ENCODE peak calls at places on chromosomes 1 and 21, in nine cellular contexts. C is H1, Q is bronchial epithelial cell, T is uterus, G is fibroblast of lung, O is PC-3, H is IMR-90, A is right atrium auricular region, R is psoas muscle. M is an unnamed sample.

GRCh38 chr1:226584164-226584563 is 35.6 kb downstream of the STUM start:
- DNase-seq in C (no peak), Q (no peak), T (no peak), G (no peak), O (no peak), H (no peak), A (no peak), R (no peak), M (no peak)

GRCh38 chr1:222171005-222171404 is 376.9 kb downstream of the HHIPL2 start:
- DNase-seq in C (no peak), Q (peak), T (no peak), G (peak), O (peak), H (peak), A (no peak), R (no peak), M (peak)

GRCh38 chr1:203702130-203702577 is 62.8 kb upstream of the LAX1 start:
- DNase-seq in C (peak), Q (peak), T (peak), G (peak), O (peak), H (peak), A (no peak), R (peak), M (peak)

GRCh38 chr1:167033646-167034045 is 44.6 kb downstream of the MAEL start:
- DNase-seq in C (no peak), Q (no peak), T (no peak), G (no peak), O (no peak), H (no peak), A (no peak), R (no peak), M (no peak)

GRCh38 chr1:241213147-241213546 is 143.9 kb downstream of the RGS7 start:
- DNase-seq in C (no peak), Q (peak), T (no peak), G (peak), O (peak), H (no peak), A (no peak), R (no peak), M (peak)

GRCh38 chr1:63643926-63644325 is 50.7 kb downstream of the PGM1 start:
- DNase-seq in C (no peak), Q (no peak), T (no peak), G (no peak), O (no peak), H (no peak), A (no peak), R (peak), M (no peak)

GRCh38 chr1:32948905-32949304 is 15.7 kb downstream of the RNF19B start:
- DNase-seq in C (no peak), Q (no peak), T (no peak), G (no peak), O (peak), H (no peak), A (no peak), R (no peak), M (no peak)

GRCh38 chr1:116127848-116128540 is 16.8 kb downstream of the MAB21L3 start:
- DNase-seq in C (no peak), Q (no peak), T (no peak), G (no peak), O (no peak), H (no peak), A (no peak), R (no peak), M (no peak)

GRCh38 chr1:9643351-9644256 is 7.9 kb upstream of the PIK3CD start:
- DNase-seq in C (no peak), Q (no peak), T (no peak), G (no peak), O (no peak), H (no peak), A (no peak), R (no peak), M (no peak)

GRCh38 chr1:89260575-89261275 is 11.9 kb downstream of the GBP5 start:
- DNase-seq in C (no peak), Q (no peak), T (no peak), G (peak), O (no peak), H (no peak), A (no peak), R (no peak), M (no peak)

GRCh38 chr1:211336161-211336560 is 9.5 kb downstream of the TRAF5 start:
- DNase-seq in C (no peak), Q (no peak), T (no peak), G (no peak), O (no peak), H (no peak), A (no peak), R (no peak), M (no peak)

GRCh38 chr1:3907031-3907534 is 7.0 kb upstream of the C1orf174 start:
- DNase-seq in C (no peak), Q (no peak), T (no peak), G (no peak), O (peak), H (no peak), A (no peak), R (peak), M (peak)

GRCh38 chr1:118291686-118292085 is 106.7 kb upstream of the SPAG17 start:
- DNase-seq in C (no peak), Q (no peak), T (no peak), G (no peak), O (no peak), H (no peak), A (peak), R (peak), M (peak)

GRCh38 chr1:8006037-8006963 is 19.8 kb downstream of the ERRFI1 start:
- DNase-seq in C (no peak), Q (peak), T (no peak), G (peak), O (peak), H (no peak), A (no peak), R (no peak), M (peak)

GRCh38 chr1:167524651-167525050 is 6.3 kb upstream of the CD247 start:
- DNase-seq in C (no peak), Q (no peak), T (no peak), G (no peak), O (no peak), H (no peak), A (no peak), R (no peak), M (no peak)

GRCh38 chr1:151135433-151136385 is 10.7 kb downstream of the SEMA6C start:
- DNase-seq in C (no peak), Q (no peak), T (no peak), G (no peak), O (no peak), H (no peak), A (no peak), R (no peak), M (no peak)
- TF ChIP-seq CTCF in C (peak), Q (no peak), T (no peak), G (no peak), O (no peak), H (no peak), A (no peak), R (no peak), M (no peak)

GRCh38 chr1:93663191-93663614 is 18.4 kb downstream of the BCAR3 start:
- DNase-seq in C (no peak), Q (no peak), T (no peak), G (no peak), O (no peak), H (no peak), A (no peak), R (no peak), M (no peak)

GRCh38 chr1:93659805-93660479 is 21.7 kb downstream of the BCAR3 start:
- DNase-seq in C (no peak), Q (no peak), T (no peak), G (peak), O (no peak), H (peak), A (no peak), R (no peak), M (no peak)

GRCh38 chr1:93662481-93663190 is 19.0 kb downstream of the BCAR3 start:
- DNase-seq in C (no peak), Q (no peak), T (no peak), G (peak), O (no peak), H (peak), A (no peak), R (no peak), M (no peak)

GRCh38 chr1:93665015-93665414 is 16.6 kb downstream of the BCAR3 start:
- DNase-seq in C (no peak), Q (no peak), T (no peak), G (peak), O (no peak), H (no peak), A (no peak), R (no peak), M (no peak)

GRCh38 chr1:93661829-93662474 is 19.7 kb downstream of the BCAR3 start:
- DNase-seq in C (no peak), Q (peak), T (no peak), G (peak), O (peak), H (peak), A (no peak), R (no peak), M (peak)
- H3K4me3 ChIP-seq in C (no peak), Q (no peak), T (no peak), G (no peak), O (no peak), H (no peak), A (no peak), R (peak), M (no peak)

GRCh38 chr21:45981154-45981606 is 390 bp upstream of the COL6A1 start:
- DNase-seq in C (no peak), Q (peak), T (peak), G (peak), O (peak), H (peak), A (peak), R (peak), M (peak)

GRCh38 chr21:45982758-45983731 is 1.5 kb downstream of the COL6A1 start:
- DNase-seq in C (no peak), Q (no peak), T (peak), G (no peak), O (peak), H (no peak), A (no peak), R (peak), M (no peak)

GRCh38 chr21:45982256-45982757 is 737 bp downstream of the COL6A1 start:
- DNase-seq in C (no peak), Q (no peak), T (peak), G (no peak), O (peak), H (no peak), A (no peak), R (peak), M (no peak)

GRCh38 chr21:45980697-45981096 is 873 bp upstream of the COL6A1 start:
- DNase-seq in C (no peak), Q (no peak), T (no peak), G (no peak), O (no peak), H (no peak), A (no peak), R (no peak), M (no peak)

GRCh38 chr21:45981641-45982255 is at the start of gene COL6A1:
- DNase-seq in C (no peak), Q (no peak), T (peak), G (peak), O (peak), H (peak), A (no peak), R (peak), M (no peak)
- TF ChIP-seq CTCF in C (no peak), Q (no peak), T (no peak), G (no peak), O (no peak), H (no peak), A (no peak), R (no peak), M (no peak)

GRCh38 chr1:205749094-205749825 is 722 bp downstream of the NUCKS1 start:
- DNase-seq in C (peak), Q (peak), T (peak), G (peak), O (peak), H (peak), A (peak), R (peak), M (peak)

GRCh38 chr1:205744403-205744802 is 5.6 kb downstream of the NUCKS1 start:
- DNase-seq in C (no peak), Q (no peak), T (no peak), G (no peak), O (no peak), H (no peak), A (no peak), R (no peak), M (no peak)

GRCh38 chr1:205748398-205749093 is 1.4 kb downstream of the NUCKS1 start:
- DNase-seq in C (no peak), Q (peak), T (no peak), G (peak), O (peak), H (peak), A (no peak), R (no peak), M (peak)

GRCh38 chr1:205743977-205744376 is 6.0 kb downstream of the NUCKS1 start:
- DNase-seq in C (no peak), Q (no peak), T (no peak), G (no peak), O (no peak), H (no peak), A (no peak), R (no peak), M (no peak)

DNA sequence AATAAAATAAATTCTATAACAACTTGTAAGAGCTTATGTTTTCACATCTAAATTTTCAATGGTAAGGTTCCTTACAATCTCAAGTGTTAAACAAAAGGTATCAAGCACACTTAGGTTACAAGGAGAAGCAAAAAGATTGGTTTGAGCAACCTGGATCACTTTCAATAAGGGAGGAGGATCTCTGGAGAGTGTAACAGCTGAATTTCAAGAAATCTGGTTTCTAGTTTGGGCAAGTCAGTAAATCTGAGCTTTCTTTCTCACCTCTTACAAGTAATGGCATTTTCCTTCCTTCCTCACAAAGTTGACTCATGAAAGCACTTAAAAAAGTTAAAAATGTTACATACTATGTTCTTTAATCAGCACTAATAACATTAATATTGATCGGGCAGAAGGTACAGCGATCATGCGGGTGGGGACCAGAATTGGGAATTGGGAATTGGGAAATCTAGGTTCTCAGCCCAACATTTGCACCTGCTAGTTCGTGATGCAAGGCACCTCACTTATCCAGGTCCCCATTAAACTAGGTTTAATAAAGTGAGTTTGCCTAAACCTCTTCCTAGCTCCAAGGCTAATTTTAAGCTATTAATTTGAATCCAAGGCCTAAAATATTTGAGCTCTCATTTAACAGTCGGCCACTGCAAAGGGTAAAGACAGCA is 3.1 kb downstream of the NUCKS1 start:
- DNase-seq in C (no peak), Q (peak), T (no peak), G (no peak), O (no peak), H (no peak), A (no peak), R (no peak), M (peak)
- H3K4me3 ChIP-seq in C (peak), Q (no peak), T (no peak), G (peak), O (peak), H (no peak), A (no peak), R (peak), M (peak)

GRCh38 chr1:199246716-199247115 is 607.9 kb downstream of the PTPRC start:
- DNase-seq in C (no peak), Q (no peak), T (no peak), G (no peak), O (no peak), H (no peak), A (no peak), R (no peak), M (no peak)

GRCh38 chr1:199247891-199248290 is 609.1 kb downstream of the PTPRC start:
- DNase-seq in C (no peak), Q (peak), T (no peak), G (no peak), O (no peak), H (no peak), A (no peak), R (no peak), M (peak)

GRCh38 chr1:199242601-199243000 is 603.8 kb downstream of the PTPRC start:
- DNase-seq in C (no peak), Q (no peak), T (no peak), G (no peak), O (no peak), H (no peak), A (no peak), R (no peak), M (no peak)

GRCh38 chr1:199242162-199242561 is 603.3 kb downstream of the PTPRC start:
- DNase-seq in C (no peak), Q (no peak), T (no peak), G (no peak), O (no peak), H (no peak), A (no peak), R (no peak), M (no peak)

GRCh38 chr1:199243423-199244061 is 604.7 kb downstream of the PTPRC start:
- DNase-seq in C (peak), Q (peak), T (no peak), G (peak), O (peak), H (peak), A (no peak), R (peak), M (peak)
- TF ChIP-seq CTCF in C (peak), Q (peak), T (peak), G (peak), O (peak), H (peak), A (peak), R (no peak), M (peak)

GRCh38 chr1:229227298-229227919 is 43.5 kb upstream of the RAB4A start:
- DNase-seq in C (no peak), Q (peak), T (peak), G (peak), O (peak), H (peak), A (peak), R (peak), M (peak)

GRCh38 chr1:229228522-229228921 is 42.4 kb upstream of the RAB4A start:
- DNase-seq in C (no peak), Q (no peak), T (no peak), G (no peak), O (no peak), H (no peak), A (no peak), R (no peak), M (no peak)

GRCh38 chr1:229223498-229223897 is 47.4 kb upstream of the RAB4A start:
- DNase-seq in C (no peak), Q (no peak), T (no peak), G (no peak), O (peak), H (no peak), A (no peak), R (no peak), M (no peak)

GRCh38 chr1:229224308-229224707 is 46.6 kb upstream of the RAB4A start:
- DNase-seq in C (no peak), Q (peak), T (no peak), G (peak), O (peak), H (peak), A (no peak), R (no peak), M (peak)

GRCh38 chr1:229225331-229225782 is 45.6 kb upstream of the RAB4A start:
- DNase-seq in C (no peak), Q (peak), T (no peak), G (no peak), O (peak), H (no peak), A (no peak), R (no peak), M (peak)
- H3K4me3 ChIP-seq in C (no peak), Q (no peak), T (no peak), G (no peak), O (no peak), H (no peak), A (no peak), R (no peak), M (no peak)

GRCh38 chr1:45015683-45016082 is 3.6 kb downstream of the UROD start:
- DNase-seq in C (no peak), Q (no peak), T (no peak), G (no peak), O (no peak), H (no peak), A (no peak), R (no peak), M (no peak)

GRCh38 chr1:45016767-45017166 is 4.7 kb downstream of the UROD start:
- DNase-seq in C (no peak), Q (no peak), T (no peak), G (no peak), O (no peak), H (no peak), A (no peak), R (no peak), M (no peak)

GRCh38 chr1:45014403-45015028 is 2.5 kb downstream of the UROD start:
- DNase-seq in C (no peak), Q (peak), T (peak), G (peak), O (peak), H (peak), A (peak), R (peak), M (peak)

GRCh38 chr1:45016090-45016697 is 4.1 kb downstream of the UROD start:
- DNase-seq in C (no peak), Q (no peak), T (no peak), G (no peak), O (no peak), H (no peak), A (no peak), R (no peak), M (no peak)

DNA sequence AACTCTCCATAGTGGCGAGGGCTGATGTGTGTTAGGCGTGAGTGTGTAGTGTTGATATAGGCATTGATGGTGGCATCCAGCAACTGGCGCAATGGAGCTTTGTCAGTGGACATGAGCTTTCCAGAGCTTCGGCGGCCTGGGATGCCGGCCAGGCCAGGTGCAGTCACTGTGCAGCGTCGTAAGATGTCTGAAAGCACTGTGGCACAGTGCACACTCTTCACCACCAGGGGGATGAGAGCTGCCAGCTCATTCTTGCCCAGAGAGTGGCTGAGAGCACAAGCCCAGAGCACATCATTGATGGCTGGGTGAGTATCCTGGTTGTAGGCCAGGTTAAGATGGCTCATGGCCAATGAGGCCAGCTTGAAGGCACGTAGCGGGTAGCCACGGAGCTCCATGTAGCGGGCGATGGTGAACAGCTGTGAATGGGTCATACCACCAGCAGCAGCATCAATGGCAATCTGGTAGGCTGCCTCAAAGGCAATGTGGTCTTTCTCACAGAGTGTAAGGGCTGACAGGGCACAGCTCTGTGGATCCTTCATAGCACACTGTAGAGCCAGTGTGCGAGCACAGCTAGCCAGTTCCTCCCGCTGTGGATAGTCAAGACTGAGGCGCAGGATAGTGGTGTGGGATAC is 6.7 kb downstream of the UROD start:
- DNase-seq in C (no peak), Q (peak), T (no peak), G (peak), O (peak), H (peak), A (peak), R (no peak), M (peak)
- TF ChIP-seq CTCF in C (peak), Q (peak), T (peak), G (peak), O (peak), H (peak), A (peak), R (peak), M (peak)

M was measured in epithelial cell of esophagus.